ENCODE peak calls at places on chromosome 4, in nine cellular contexts. M, Y, R, V, N, U, I, H and X are unnamed samples.

GRCh38 chr4:11698846-11699590 is 270.3 kb upstream of the HS3ST1 start:
- DNase-seq in Y (no peak), U (no peak), R (no peak), I (no peak), H (no peak), V (peak; percentile 91), M (peak; percentile 87), N (peak; percentile 38), X (no peak)

GRCh38 chr4:1684756-1685603 is 867 bp upstream of the FAM53A start:
- DNase-seq in V (no peak), I (no peak), M (no peak), R (no peak), H (no peak), U (peak; percentile 24), N (no peak), Y (no peak), X (no peak)

GRCh38 chr4:2024683-2025082 is 15.9 kb upstream of the NELFA start:
- DNase-seq in N (no peak), R (no peak), U (no peak), Y (no peak), M (no peak), V (no peak), I (no peak), H (no peak), X (no peak)

GRCh38 chr4:7766086-7766485 is 173.6 kb downstream of the AFAP1 start:
- DNase-seq in R (no peak), V (no peak), U (no peak), I (no peak), Y (no peak), H (no peak), M (no peak), N (no peak), X (no peak)

GRCh38 chr4:77819836-77820679 is 890 bp upstream of the CNOT6L start:
- DNase-seq in H (peak; percentile 91), U (peak; percentile 89), I (peak; percentile 64), V (peak; percentile 56), R (peak; percentile 37), Y (peak; percentile 96), M (peak; percentile 60), N (peak; percentile 87), X (peak; percentile 64)

GRCh38 chr4:27176400-27176799 is 315.8 kb downstream of the STIM2 start:
- DNase-seq in M (peak; percentile 49), I (no peak), R (no peak), V (no peak), N (peak; percentile 15), H (no peak), U (no peak), Y (no peak), X (no peak)

GRCh38 chr4:53183754-53184153 is 182.1 kb downstream of the SCFD2 start:
- DNase-seq in N (no peak), Y (no peak), H (no peak), M (no peak), U (no peak), V (no peak), R (no peak), I (no peak), X (no peak)

GRCh38 chr4:138960175-138960710 is 55.3 kb upstream of the NOCT start:
- DNase-seq in N (no peak), R (no peak), M (no peak), H (no peak), I (no peak), U (no peak), Y (no peak), V (no peak), X (no peak)

GRCh38 chr4:67980512-67980911 is 17.2 kb upstream of the TMPRSS11A start:
- DNase-seq in R (no peak), Y (no peak), H (no peak), M (no peak), U (no peak), I (no peak), V (no peak), N (no peak), X (no peak)

GRCh38 chr4:124337874-124338273 is 374.7 kb downstream of the ANKRD50 start:
- DNase-seq in R (no peak), M (no peak), I (no peak), U (peak; percentile 20), Y (no peak), V (no peak), H (no peak), N (peak; percentile 47), X (no peak)

GRCh38 chr4:14850374-14851097 is 151.7 kb upstream of the CPEB2 start:
- DNase-seq in R (no peak), Y (no peak), N (no peak), M (no peak), I (no peak), V (no peak), U (no peak), H (no peak), X (no peak)

GRCh38 chr4:14844059-14844458 is 158.2 kb upstream of the CPEB2 start:
- DNase-seq in Y (no peak), I (no peak), R (no peak), H (no peak), M (no peak), V (no peak), U (no peak), N (no peak), X (no peak)

GRCh38 chr4:14842964-14843630 is 159.2 kb upstream of the CPEB2 start:
- DNase-seq in H (no peak), M (no peak), U (no peak), N (no peak), Y (no peak), I (no peak), R (no peak), V (no peak), X (no peak)

GRCh38 chr4:14853186-14853946 is 148.9 kb upstream of the CPEB2 start:
- DNase-seq in U (no peak), I (no peak), R (no peak), V (no peak), Y (no peak), H (no peak), M (peak; percentile 95), N (peak; percentile 89), X (no peak)

DNA sequence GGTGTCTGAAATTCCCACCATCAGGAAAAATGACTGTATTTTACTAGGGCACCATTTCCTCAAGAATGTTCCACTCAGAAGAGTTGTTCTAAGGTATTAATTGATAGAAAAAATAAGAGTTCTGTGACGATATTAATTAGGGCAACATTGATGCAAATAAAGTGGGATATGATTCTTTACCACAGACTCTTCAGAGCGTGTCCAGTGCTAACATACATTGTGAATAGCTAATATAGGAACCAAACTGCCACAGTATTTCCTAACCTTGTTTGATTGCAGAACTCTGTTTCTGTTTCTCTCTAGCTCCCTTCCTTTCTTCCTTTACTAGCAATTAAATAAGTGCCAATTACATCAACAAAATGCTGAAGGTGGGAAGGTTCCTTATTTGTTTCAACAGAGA is 154.1 kb upstream of the CPEB2 start:
- DNase-seq in V (no peak), R (no peak), I (no peak), M (no peak), U (no peak), H (no peak), Y (no peak), N (no peak), X (no peak)
- H3K27ac ChIP-seq in V (no peak overlapping the region), R (no peak overlapping the region), I (no peak overlapping the region), M (no peak overlapping the region), U (no peak overlapping the region), H (no peak overlapping the region), Y (no peak overlapping the region), N (no peak overlapping the region), X (no peak overlapping the region)

GRCh38 chr4:186193851-186194250 is 2.5 kb downstream of the CYP4V2 start:
- DNase-seq in U (no peak), R (no peak), V (no peak), N (no peak), H (no peak), M (no peak), Y (no peak), I (no peak), X (no peak)
- H3K27ac ChIP-seq in U (no peak overlapping the region), R (no peak overlapping the region), V (no peak overlapping the region), N (no peak overlapping the region), H (peak overlapping the region; percentile 98), M (no peak overlapping the region), Y (no peak overlapping the region), I (no peak overlapping the region), X (no peak overlapping the region)

DNA sequence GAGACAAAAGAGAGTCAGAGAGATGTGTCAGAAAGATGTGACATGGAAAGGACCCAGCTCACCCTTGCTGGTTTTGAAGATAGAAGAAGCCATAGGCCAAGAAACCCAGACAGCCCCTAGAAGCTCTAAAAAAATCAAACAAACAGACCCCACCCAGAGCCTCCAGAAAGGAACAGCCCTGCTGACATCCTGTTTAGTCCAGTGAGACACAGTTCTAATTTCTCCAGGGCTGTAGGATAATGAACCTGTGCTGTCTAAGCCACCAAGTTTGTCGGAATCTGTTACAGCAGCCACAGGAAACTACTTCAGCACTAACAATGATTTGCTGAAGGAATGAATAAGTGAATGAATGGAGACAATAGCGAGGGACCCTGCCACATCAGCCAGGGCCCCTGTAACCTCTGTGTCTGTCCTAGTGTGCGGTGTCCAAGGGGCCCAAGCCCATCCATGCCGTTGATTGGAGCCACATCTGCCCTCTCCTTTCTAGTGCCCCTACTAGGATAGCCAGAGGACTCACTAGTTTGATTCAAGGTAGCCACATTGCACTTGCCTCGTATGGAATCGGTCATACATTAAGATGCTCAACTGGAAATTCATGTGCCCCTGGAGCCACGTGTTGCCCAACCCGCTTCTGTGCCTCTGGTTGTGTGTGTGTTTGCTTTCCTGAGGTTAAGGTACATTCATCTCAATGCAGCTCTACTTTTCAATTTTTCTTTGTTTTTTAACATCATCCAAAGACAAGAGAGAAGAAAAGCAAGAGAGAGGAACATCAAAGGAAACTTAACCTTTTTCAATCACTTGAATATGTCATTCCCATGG is 32.5 kb upstream of the SLC2A9 start:
- DNase-seq in Y (no peak), I (no peak), N (no peak), H (no peak), M (no peak), U (no peak), V (peak; percentile 15), R (no peak), X (no peak)
- H3K27ac ChIP-seq in Y (no peak overlapping the region), I (no peak overlapping the region), N (no peak overlapping the region), H (peak overlapping the region; percentile 59), M (no peak overlapping the region), U (no peak overlapping the region), V (no peak overlapping the region), R (no peak overlapping the region), X (no peak overlapping the region)

GRCh38 chr4:118889313-118889694 is 650 bp downstream of the SYNPO2 start:
- DNase-seq in H (no peak), V (no peak), I (no peak), Y (no peak), M (no peak), N (no peak), R (no peak), U (no peak), X (no peak)

GRCh38 chr4:118894034-118894433 is 5.4 kb downstream of the SYNPO2 start:
- DNase-seq in U (no peak), R (no peak), V (no peak), H (no peak), M (no peak), I (no peak), Y (no peak), N (no peak), X (no peak)

GRCh38 chr4:118883861-118884260 is 4.8 kb upstream of the SYNPO2 start:
- DNase-seq in R (no peak), I (no peak), Y (no peak), V (no peak), N (no peak), H (no peak), M (no peak), U (no peak), X (no peak)

GRCh38 chr4:118884716-118885115 is 3.9 kb upstream of the SYNPO2 start:
- DNase-seq in R (no peak), Y (no peak), N (no peak), M (no peak), U (no peak), I (no peak), H (no peak), V (no peak), X (no peak)

GRCh38 chr4:118888666-118889312 is at the start of gene SYNPO2:
- DNase-seq in I (peak; percentile 64), R (no peak), V (no peak), U (peak; percentile 90), Y (no peak), N (peak; percentile 80), M (peak; percentile 87), H (peak; percentile 91), X (peak; percentile 34)
- H3K27ac ChIP-seq in I (peak within 1 kb of the TSS; percentile 82), R (no peak within 1 kb of the TSS), V (no peak within 1 kb of the TSS), U (peak within 1 kb of the TSS; percentile 89), Y (no peak within 1 kb of the TSS), N (peak within 1 kb of the TSS; percentile 13), M (no peak within 1 kb of the TSS), H (peak within 1 kb of the TSS; percentile 91), X (peak within 1 kb of the TSS; percentile 89)